ENCODE peak calls at places on chromosomes 5 and 9, in five cellular contexts. J is cardiac muscle cell, U is BJ, B is upper lobe of right lung, W is AG10803. Z is an unnamed sample.

GRCh38 chr5:131275996-131276535 is 12.2 kb downstream of the CDC42SE2 start:
- DNase-seq in B (no peak), W (no peak), J (no peak), U (no peak), Z (no peak)

GRCh38 chr9:100427366-100428263 is 672 bp downstream of the MSANTD3 start:
- DNase-seq in W (peak), B (peak), J (peak), U (no peak), Z (peak)

GRCh38 chr5:172833372-172833690 is 720 bp upstream of the ERGIC1 start:
- DNase-seq in W (no peak), U (no peak), B (no peak), J (no peak), Z (no peak)

GRCh38 chr9:3397726-3398125 is 128.1 kb downstream of the RFX3 start:
- DNase-seq in W (no peak), J (no peak), B (no peak), U (no peak), Z (no peak)

GRCh38 chr9:89868100-89868499 is 263.3 kb downstream of the GADD45G start:
- DNase-seq in W (no peak), J (no peak), U (no peak), B (no peak), Z (no peak)

GRCh38 chr5:133199366-133199901 is 147.6 kb downstream of the HSPA4 start:
- DNase-seq in W (no peak), B (no peak), U (no peak), J (no peak), Z (no peak)

GRCh38 chr9:94533155-94533554 is 21.7 kb upstream of the PCAT7 start:
- DNase-seq in J (no peak), B (no peak), U (no peak), W (no peak), Z (no peak)

GRCh38 chr9:109717342-109717741 is 62.7 kb upstream of the PALM2AKAP2 start:
- DNase-seq in U (no peak), J (no peak), B (no peak), W (no peak), Z (no peak)

GRCh38 chr5:38548064-38548759 is 8.2 kb downstream of the LIFR start:
- DNase-seq in W (no peak), U (no peak), J (no peak), B (no peak), Z (no peak)

GRCh38 chr9:119697996-119698395 is 328.8 kb upstream of the BRINP1 start:
- DNase-seq in J (peak), B (no peak), U (no peak), W (no peak), Z (peak)

GRCh38 chr5:139549162-139549894 is 11.8 kb upstream of the UBE2D2 start:
- DNase-seq in U (no peak), W (no peak), J (no peak), B (peak), Z (no peak)

GRCh38 chr5:173845321-173845720 is 42.8 kb upstream of the CPEB4 start:
- DNase-seq in W (no peak), U (no peak), B (no peak), J (no peak), Z (no peak)

GRCh38 chr9:133683494-133684460 is 47.6 kb downstream of the DBH start:
- DNase-seq in B (no peak), J (peak), U (no peak), W (peak), Z (no peak)

GRCh38 chr9:127144670-127145458 is 22.4 kb upstream of the ANGPTL2 start:
- DNase-seq in J (peak), U (no peak), B (peak), W (no peak), Z (no peak)

GRCh38 chr5:79120221-79120620 is 8.6 kb downstream of the BHMT start:
- DNase-seq in U (no peak), J (no peak), B (peak), W (no peak), Z (no peak)

GRCh38 chr5:72093231-72093630 is 14.0 kb upstream of the MAP1B start:
- DNase-seq in J (no peak), U (no peak), W (no peak), B (no peak), Z (no peak)

GRCh38 chr9:15578719-15579118 is 25.9 kb downstream of the CCDC171 start:
- DNase-seq in B (no peak), J (no peak), U (no peak), W (no peak), Z (no peak)

GRCh38 chr5:88045146-88045545 is 223.5 kb downstream of the TMEM161B start:
- DNase-seq in W (no peak), U (no peak), J (no peak), B (no peak), Z (peak)

GRCh38 chr9:73132034-73132776 is 19.5 kb upstream of the ANXA1 start:
- DNase-seq in J (peak), W (peak), B (peak), U (peak), Z (peak)

GRCh38 chr5:143659614-143660238 is 152.2 kb upstream of the HMHB1 start:
- DNase-seq in B (no peak), U (no peak), J (no peak), W (no peak), Z (no peak)

GRCh38 chr5:65914644-65915196 is 11.7 kb upstream of the ERBIN start:
- DNase-seq in U (no peak), J (no peak), B (no peak), W (no peak), Z (no peak)

GRCh38 chr9:97627624-97628023 is 5.5 kb downstream of the TSTD2 start:
- DNase-seq in W (peak), B (no peak), U (no peak), J (no peak), Z (no peak)

GRCh38 chr5:174344335-174344734 is 298.8 kb downstream of the NSG2 start:
- DNase-seq in B (no peak), J (no peak), U (no peak), W (no peak), Z (no peak)

GRCh38 chr5:98750693-98751092 is 22.8 kb upstream of the RGMB start:
- DNase-seq in J (peak), B (no peak), W (no peak), U (no peak), Z (no peak)

GRCh38 chr5:54988218-54988617 is 2.8 kb upstream of the ESM1 start:
- DNase-seq in J (no peak), B (no peak), U (no peak), W (no peak), Z (no peak)

GRCh38 chr5:44665101-44665701 is 143.5 kb upstream of the MRPS30 start:
- DNase-seq in J (no peak), B (no peak), U (no peak), W (peak), Z (no peak)

GRCh38 chr5:86679529-86679928 is 61.8 kb downstream of the COX7C start:
- DNase-seq in W (peak), B (no peak), U (peak), J (peak), Z (peak)

GRCh38 chr9:97315550-97315949 is 8.1 kb downstream of the CCDC180 start:
- DNase-seq in W (peak), J (no peak), B (no peak), U (peak), Z (no peak)

GRCh38 chr9:76704601-76705204 is 59.5 kb upstream of the PCA3 start:
- DNase-seq in W (peak), J (peak), B (no peak), U (peak), Z (peak)

GRCh38 chr5:1441166-1441865 is 3.9 kb downstream of the SLC6A3 start:
- DNase-seq in U (no peak), B (no peak), J (no peak), W (no peak), Z (no peak)

GRCh38 chr9:76180541-76180940 is 213.7 kb downstream of the RFK start:
- DNase-seq in J (no peak), U (no peak), B (no peak), W (peak), Z (peak)

GRCh38 chr9:3525088-3525835 is 539 bp downstream of the RFX3 start:
- DNase-seq in B (peak), W (no peak), J (peak), U (no peak), Z (peak)

GRCh38 chr9:114779352-114779845 is 26.4 kb downstream of the TNFSF15 start:
- DNase-seq in J (no peak), W (no peak), U (no peak), B (peak), Z (no peak)

GRCh38 chr5:135821061-135821781 is 13.2 kb upstream of the SLC25A48 start:
- DNase-seq in U (no peak), W (no peak), B (no peak), J (no peak), Z (no peak)

GRCh38 chr5:57532513-57533497 is 50.2 kb upstream of the ACTBL2 start:
- DNase-seq in B (no peak), U (no peak), J (no peak), W (peak), Z (no peak)

GRCh38 chr5:103587185-103587748 is 24.7 kb upstream of the NUDT12 start:
- DNase-seq in U (no peak), B (no peak), J (no peak), W (peak), Z (peak)
- TF ChIP-seq CTCF in U (peak), B (peak), J (peak), W (peak), Z (peak)

DNA sequence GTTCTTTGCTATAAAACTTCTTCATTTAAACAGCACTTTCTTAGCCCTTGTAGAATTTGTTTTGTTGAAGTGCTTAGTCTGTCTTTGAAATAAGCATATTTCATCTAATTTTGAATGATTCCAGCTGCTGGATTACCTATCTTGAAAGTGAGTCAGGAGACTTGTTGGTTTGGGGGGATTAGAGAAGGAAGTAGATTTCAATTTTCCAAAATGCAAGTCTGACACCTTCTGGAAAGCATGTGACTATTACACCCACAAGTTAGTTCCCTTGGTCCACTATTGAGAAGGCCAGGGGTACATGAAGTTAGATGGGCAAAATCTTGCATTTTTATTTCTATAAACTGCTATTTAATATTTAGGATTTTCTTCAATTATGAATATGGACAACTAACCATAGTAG is 96.4 kb upstream of the RANBP3L start:
- DNase-seq in J (peak), U (no peak), W (peak), B (no peak), Z (peak)
- TF ChIP-seq CTCF in J (peak), U (peak), W (peak), B (peak), Z (peak)

GRCh38 chr9:83919111-83919510 is 2.1 kb downstream of the KIF27 start:
- DNase-seq in B (no peak), U (no peak), J (no peak), W (no peak), Z (no peak)

GRCh38 chr9:83920942-83921707 is at the start of gene KIF27:
- DNase-seq in B (peak), J (peak), U (peak), W (peak), Z (peak)

GRCh38 chr9:83920469-83920941 is 727 bp downstream of the KIF27 start:
- DNase-seq in B (no peak), W (peak), U (no peak), J (peak), Z (no peak)
- TF ChIP-seq CTCF in B (no peak), W (peak), U (peak), J (peak), Z (no peak)

GRCh38 chr5:151497391-151498002 is 50.1 kb downstream of the SLC36A1 start:
- DNase-seq in W (no peak), J (no peak), U (no peak), B (no peak), Z (no peak)
- TF ChIP-seq CTCF in W (no peak), J (no peak), U (no peak), B (no peak), Z (no peak)

GRCh38 chr5:74404574-74405310 is 235.8 kb downstream of the ENC1 start:
- DNase-seq in B (no peak), J (no peak), W (no peak), U (no peak), Z (no peak)
- TF ChIP-seq CTCF in B (no peak), J (no peak), W (no peak), U (no peak), Z (no peak)

GRCh38 chr9:129724456-129725190 is 28.2 kb downstream of the PTGES start:
- DNase-seq in W (no peak), U (no peak), B (no peak), J (no peak), Z (no peak)
- TF ChIP-seq CTCF in W (no peak), U (no peak), B (no peak), J (no peak), Z (no peak)

DNA sequence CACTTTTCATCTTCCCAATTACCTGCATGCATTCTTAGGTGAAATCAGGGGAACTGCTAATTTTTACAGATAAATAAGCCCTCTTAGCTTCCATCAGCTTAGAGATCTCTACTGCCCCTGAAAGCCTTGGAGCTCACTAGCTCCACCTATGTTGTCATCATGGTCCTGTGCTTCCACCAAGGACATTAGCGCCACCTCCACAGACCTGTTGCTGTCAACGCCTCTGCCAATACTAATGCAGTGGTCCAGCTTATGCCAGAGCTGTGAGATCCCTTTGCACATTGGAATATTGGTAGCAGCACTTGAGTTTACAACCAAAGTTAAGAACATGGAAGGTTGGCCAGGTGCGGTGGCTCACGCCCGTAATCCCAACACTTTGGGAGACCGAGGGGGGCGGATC is 7.7 kb upstream of the SHISAL2B start:
- DNase-seq in J (peak), W (no peak), B (no peak), U (no peak), Z (no peak)
- TF ChIP-seq CTCF in J (no peak), W (no peak), B (no peak), U (no peak), Z (peak)

GRCh38 chr5:52657231-52657645 is 130.5 kb upstream of the ITGA1 start:
- DNase-seq in B (no peak), U (no peak), J (peak), W (peak), Z (peak)
- TF ChIP-seq CTCF in B (peak), U (peak), J (peak), W (peak), Z (peak)

Z was measured in neural progenitor cell.